ENCODE peak calls at places on chromosomes 6 and 20, in eight cellular contexts. K, O, R, G, C, H, V and Q are unnamed samples.

GRCh38 chr6:151054304-151054703 is 185.5 kb upstream of the AKAP12 start:
- DNase-seq in O (peak; percentile 42), R (no peak), H (peak; percentile 80), V (no peak), K (no peak), C (peak; percentile 23), G (no peak), Q (no peak)

GRCh38 chr6:113622254-113622653 is 234.9 kb upstream of the MARCKS start:
- DNase-seq in R (no peak), H (no peak), V (no peak), O (no peak), K (no peak), C (no peak), G (no peak), Q (no peak)

GRCh38 chr6:15734118-15734897 is 71.5 kb upstream of the DTNBP1 start:
- DNase-seq in G (no peak), C (no peak), H (no peak), V (no peak), K (no peak), R (no peak), O (no peak), Q (no peak)

GRCh38 chr6:27617046-27617687 is 144.3 kb upstream of the ZNF184 start:
- DNase-seq in H (peak; percentile 30), V (no peak), O (no peak), R (no peak), G (no peak), K (no peak), C (peak; percentile 51), Q (no peak)

GRCh38 chr6:167794386-167795157 is 32.1 kb upstream of the AFDN start:
- DNase-seq in V (no peak), O (no peak), R (no peak), K (no peak), C (no peak), G (no peak), H (no peak), Q (no peak)

GRCh38 chr6:71127374-71127773 is 161.2 kb upstream of the OGFRL1 start:
- DNase-seq in R (no peak), K (no peak), G (no peak), V (no peak), C (peak; percentile 31), O (no peak), H (no peak), Q (no peak)

GRCh38 chr6:46521464-46521971 is 30.3 kb upstream of the RCAN2 start:
- DNase-seq in C (no peak), K (no peak), R (no peak), H (peak; percentile 71), V (no peak), G (no peak), O (no peak), Q (no peak)

GRCh38 chr20:6562111-6562510 is 205.4 kb upstream of the BMP2 start:
- DNase-seq in R (no peak), H (peak; percentile 63), K (no peak), O (no peak), V (no peak), C (no peak), G (no peak), Q (no peak)

GRCh38 chr6:39389372-39389767 is 66.9 kb upstream of the KCNK16 start:
- DNase-seq in V (no peak), K (no peak), H (peak; percentile 1), G (no peak), C (peak; percentile 53), O (no peak), R (no peak), Q (no peak)

GRCh38 chr6:169827372-169827771 is 76.0 kb downstream of the ERMARD start:
- DNase-seq in V (no peak), C (peak; percentile 28), O (no peak), R (no peak), K (no peak), H (no peak), G (no peak), Q (no peak)

GRCh38 chr20:18024606-18025127 is 33.0 kb downstream of the OVOL2 start:
- DNase-seq in V (no peak), H (no peak), R (no peak), G (no peak), O (no peak), K (no peak), C (no peak), Q (no peak)

GRCh38 chr20:41334452-41335421 is 5.9 kb upstream of the LPIN3 start:
- DNase-seq in H (peak; percentile 17), G (no peak), C (no peak), R (no peak), V (no peak), K (no peak), O (no peak), Q (no peak)

GRCh38 chr6:71888720-71889340 is 2.5 kb downstream of the RIMS1 start:
- DNase-seq in K (no peak), H (no peak), O (no peak), C (peak; percentile 20), V (no peak), R (no peak), G (no peak), Q (no peak)

GRCh38 chr6:118739976-118740771 is 88.8 kb upstream of the CEP85L start:
- DNase-seq in H (peak; percentile 32), V (no peak), C (no peak), K (no peak), R (no peak), O (no peak), G (no peak), Q (no peak)

GRCh38 chr20:17969276-17969883 is 562 bp downstream of the MGME1 start:
- DNase-seq in R (no peak), V (peak; percentile 40), C (peak; percentile 75), G (peak; percentile 55), H (no peak), O (peak; percentile 58), K (peak; percentile 18), Q (no peak)

GRCh38 chr6:30935018-30935417 is 3.0 kb upstream of the SFTA2 start:
- DNase-seq in K (no peak), V (no peak), R (no peak), O (no peak), G (peak; percentile 72), H (peak; percentile 17), C (no peak), Q (no peak)

GRCh38 chr20:61919239-61919638 is 146.4 kb downstream of the TAF4 start:
- DNase-seq in O (no peak), G (no peak), R (no peak), H (no peak), C (no peak), K (no peak), V (no peak), Q (no peak)

GRCh38 chr6:119426619-119427018 is 77.1 kb upstream of the MAN1A1 start:
- DNase-seq in R (no peak), H (no peak), K (no peak), G (no peak), V (no peak), O (no peak), C (no peak), Q (no peak)

GRCh38 chr6:84641076-84641475 is 123.3 kb downstream of the TBX18 start:
- DNase-seq in C (peak; percentile 25), O (no peak), K (no peak), G (no peak), R (no peak), H (peak; percentile 76), V (no peak), Q (no peak)

GRCh38 chr20:62367136-62367482 is at the start of gene LAMA5:
- DNase-seq in V (peak; percentile 86), G (peak; percentile 73), C (peak; percentile 93), O (peak; percentile 70), H (no peak), K (no peak), R (no peak), Q (no peak)

GRCh38 chr6:2940010-2940850 is 31.1 kb downstream of the SERPINB6 start:
- DNase-seq in V (peak; percentile 49), G (peak; percentile 49), C (no peak), K (peak; percentile 61), R (no peak), H (no peak), O (no peak), Q (no peak)

GRCh38 chr6:90156861-90157260 is 139.8 kb downstream of the BACH2 start:
- DNase-seq in O (no peak), H (no peak), R (no peak), V (no peak), K (peak; percentile 16), C (no peak), G (no peak), Q (no peak)

GRCh38 chr6:29483186-29483585 is 4.6 kb downstream of the MAS1L start:
- DNase-seq in O (no peak), C (no peak), K (no peak), R (no peak), G (no peak), V (no peak), H (no peak), Q (no peak)

GRCh38 chr6:46781478-46782378 is 11.5 kb upstream of the MEP1A start:
- DNase-seq in K (no peak), R (peak; percentile 21), V (no peak), C (peak; percentile 79), G (no peak), O (peak; percentile 52), H (peak; percentile 73), Q (peak; percentile 42)

GRCh38 chr6:14759976-14760672 is 485.7 kb upstream of the JARID2 start:
- DNase-seq in G (no peak), O (no peak), H (no peak), V (no peak), K (no peak), R (no peak), C (no peak), Q (no peak)

GRCh38 chr20:25481235-25481917 is 73.9 kb downstream of the GINS1 start:
- DNase-seq in V (no peak), K (no peak), R (no peak), H (no peak), O (no peak), C (no peak), G (no peak), Q (no peak)
- TF ChIP-seq CTCF in V (no peak), K (no peak), R (peak; percentile 26), H (peak; percentile 23), O (no peak), C (no peak), G (no peak), Q (no peak)

GRCh38 chr6:82000551-82000950 is 247.0 kb downstream of the IBTK start:
- DNase-seq in O (no peak), H (no peak), K (no peak), C (no peak), R (no peak), V (no peak), G (no peak), Q (no peak)
- TF ChIP-seq CTCF in O (no peak), H (no peak), K (no peak), C (no peak), R (no peak), V (no peak), G (no peak), Q (no peak)

DNA sequence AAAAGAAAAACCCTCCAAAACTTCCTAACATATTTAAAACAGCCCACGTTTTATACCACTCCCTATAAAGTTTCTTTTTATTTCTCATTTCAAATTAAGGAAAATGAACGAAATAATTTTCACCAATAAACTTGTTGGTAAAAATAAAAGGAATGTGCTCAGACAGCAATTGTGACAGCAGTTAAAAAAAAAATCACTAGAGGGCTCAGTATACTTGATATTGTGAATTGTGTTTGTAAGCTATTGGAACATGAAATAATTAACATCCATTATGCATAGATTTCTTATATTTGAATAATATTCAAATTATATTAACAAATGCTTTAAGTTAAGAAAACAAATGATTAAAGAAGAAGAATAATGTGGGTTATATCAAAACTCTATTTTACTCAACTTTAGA is 105.5 kb downstream of the ASCC3 start:
- DNase-seq in K (no peak), C (no peak), O (no peak), G (no peak), R (no peak), V (no peak), H (peak; percentile 4), Q (no peak)
- TF ChIP-seq CTCF in K (no peak), C (peak; percentile 11), O (no peak), G (no peak), R (peak; percentile 14), V (no peak), H (peak; percentile 6), Q (no peak)

GRCh38 chr20:19211661-19212523 is 550 bp upstream of the SLC24A3 start:
- DNase-seq in O (peak; percentile 35), C (peak; percentile 66), H (no peak), K (no peak), V (peak; percentile 25), R (no peak), G (peak; percentile 71), Q (no peak)
- TF ChIP-seq CTCF in O (no peak), C (no peak), H (no peak), K (no peak), V (no peak), R (no peak), G (no peak), Q (no peak)